ENCODE peak calls at places on chromosomes 1 and 21, in eight cellular contexts. G, N, F, Z, B, E, H and L are unnamed samples.

GRCh38 chr1:170864238-170864637 is 71.1 kb upstream of the MROH9 start:
- DNase-seq in H (peak), Z (peak), B (no peak), N (no peak), F (no peak), G (no peak), E (no peak), L (no peak)

GRCh38 chr1:217889401-217889800 is 258.3 kb downstream of the SPATA17 start:
- DNase-seq in E (no peak), H (no peak), N (no peak), F (no peak), Z (no peak), B (no peak), G (no peak), L (no peak)

GRCh38 chr1:9314101-9314500 is 21.4 kb downstream of the SPSB1 start:
- DNase-seq in G (no peak), N (no peak), H (no peak), Z (no peak), F (no peak), B (no peak), E (no peak), L (no peak)

GRCh38 chr1:106360252-106360651 is 696.2 kb upstream of the PRMT6 start:
- DNase-seq in B (no peak), H (no peak), Z (no peak), N (no peak), F (no peak), E (no peak), G (no peak), L (no peak)

GRCh38 chr1:1322952-1323351 is 1.5 kb downstream of the INTS11 start:
- DNase-seq in H (no peak), N (no peak), G (no peak), B (no peak), Z (no peak), F (no peak), E (no peak), L (no peak)

GRCh38 chr1:99952522-99952921 is 17.3 kb upstream of the SLC35A3 start:
- DNase-seq in B (no peak), Z (no peak), F (no peak), N (no peak), G (no peak), H (no peak), E (no peak), L (no peak)

GRCh38 chr1:106173101-106173500 is 883.4 kb upstream of the PRMT6 start:
- DNase-seq in H (no peak), Z (no peak), E (no peak), N (no peak), B (no peak), F (no peak), G (no peak), L (no peak)

GRCh38 chr1:201270616-201271390 is 12.5 kb upstream of the PKP1 start:
- DNase-seq in G (no peak), B (no peak), H (no peak), Z (no peak), N (no peak), F (no peak), E (no peak), L (no peak)

GRCh38 chr1:34164510-34165381 is at the start of gene CSMD2:
- DNase-seq in G (peak), E (peak), F (no peak), H (no peak), B (no peak), Z (peak), N (peak), L (peak)

GRCh38 chr21:45891388-45892155 is 90.0 kb upstream of the COL6A1 start:
- DNase-seq in Z (no peak), B (no peak), H (no peak), F (no peak), E (no peak), N (no peak), G (no peak), L (no peak)

GRCh38 chr1:9449106-9449627 is 90.1 kb upstream of the SLC25A33 start:
- DNase-seq in E (peak), G (no peak), F (no peak), N (no peak), Z (no peak), H (no peak), B (no peak), L (no peak)

GRCh38 chr1:98388431-98388830 is 273.1 kb upstream of the SNX7 start:
- DNase-seq in G (peak), N (no peak), H (no peak), B (peak), E (peak), Z (peak), F (no peak), L (peak)

GRCh38 chr21:41706263-41706639 is 60.6 kb downstream of the RIPK4 start:
- DNase-seq in H (no peak), E (no peak), Z (no peak), F (no peak), G (no peak), B (no peak), N (no peak), L (no peak)

GRCh38 chr1:56758135-56758534 is 61.1 kb downstream of the FYB2 start:
- DNase-seq in B (no peak), G (no peak), H (no peak), N (no peak), F (no peak), E (peak), Z (peak), L (no peak)

GRCh38 chr1:109197163-109198042 is 16.3 kb upstream of the SARS1 start:
- DNase-seq in H (no peak), E (peak), G (peak), F (no peak), B (no peak), Z (peak), N (no peak), L (no peak)

GRCh38 chr1:245292571-245292970 is 137.8 kb downstream of the KIF26B start:
- DNase-seq in Z (no peak), N (no peak), H (no peak), B (no peak), F (no peak), E (no peak), G (no peak), L (no peak)

GRCh38 chr21:39175665-39176064 is 7.6 kb downstream of the PSMG1 start:
- DNase-seq in E (no peak), G (no peak), B (no peak), Z (no peak), N (no peak), H (no peak), F (no peak), L (no peak)
- H3K27ac ChIP-seq in E (no peak), G (no peak), B (no peak), Z (no peak), N (no peak), H (no peak), F (no peak), L (no peak)

GRCh38 chr1:237341391-237341790 is 299.4 kb downstream of the RYR2 start:
- DNase-seq in B (no peak), F (no peak), Z (no peak), N (no peak), H (no peak), E (no peak), G (no peak), L (no peak)
- H3K27ac ChIP-seq in B (no peak), F (no peak), Z (no peak), N (no peak), H (no peak), E (no peak), G (no peak), L (no peak)

DNA sequence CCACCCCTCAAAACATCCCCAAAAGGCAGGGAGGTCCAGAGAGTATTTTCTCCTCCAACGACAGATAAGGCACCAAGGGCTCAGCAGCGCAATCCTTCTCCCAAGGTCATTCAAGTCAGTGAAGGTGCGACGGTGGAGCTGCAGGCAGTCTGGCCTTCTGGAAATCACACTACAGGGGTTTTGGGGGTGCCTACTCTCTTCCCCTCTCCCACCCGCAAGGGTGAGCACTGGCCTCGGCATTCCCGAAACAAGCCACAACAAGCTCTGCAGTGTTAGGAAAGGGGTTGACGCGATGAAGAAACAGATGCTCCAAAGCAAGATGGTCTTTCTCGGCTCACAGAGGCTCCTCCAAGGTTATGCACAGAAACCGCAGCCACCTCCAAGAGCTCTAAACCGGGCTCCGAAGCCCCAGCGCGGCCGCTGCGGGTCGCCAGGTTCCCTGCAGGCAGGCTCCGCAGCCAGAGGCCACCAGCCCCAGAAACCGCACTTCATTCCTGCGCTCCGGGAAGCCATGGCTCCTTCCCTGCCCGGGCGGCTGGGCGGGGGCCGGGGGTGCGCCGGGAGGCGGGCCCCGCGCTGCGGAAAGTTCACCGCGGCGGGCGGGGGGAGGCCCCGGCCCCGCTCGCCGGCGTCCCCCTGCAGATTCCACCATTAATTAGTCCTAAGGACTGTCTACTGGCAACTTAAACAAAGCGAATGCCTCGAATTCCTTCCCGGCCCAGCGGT is 1.1 kb downstream of the LUZP1 start:
- DNase-seq in Z (peak), F (peak), E (peak), B (no peak), N (peak), G (no peak), H (peak), L (peak)
- H3K27ac ChIP-seq in Z (peak), F (no peak), E (peak), B (no peak), N (peak), G (peak), H (peak), L (peak)

GRCh38 chr1:198599749-198600148 is 39.1 kb upstream of the PTPRC start:
- DNase-seq in B (no peak), E (no peak), G (no peak), F (peak), N (no peak), H (no peak), Z (no peak), L (no peak)
- H3K27ac ChIP-seq in B (no peak), E (no peak), G (no peak), F (peak), N (no peak), H (no peak), Z (no peak), L (no peak)